ENCODE peak calls at places on chromosomes 4 and X, in ten cellular contexts. One of them, this sample, is unnamed.

GRCh38 chr4:55023030-55023429 is 102.4 kb downstream of the KDR start:
- DNase-seq in mammary epithelial cell: no peak
- DNase-seq in esophagus squamous epithelium: no peak
- DNase-seq in psoas muscle: no peak
- DNase-seq in astrocyte of the spinal cord: no peak
- DNase-seq in cardiac muscle cell: no peak
- DNase-seq in fibroblast of pulmonary artery: no peak
- DNase-seq in pancreas: no peak
- DNase-seq in right atrium auricular region: no peak
- DNase-seq in upper lobe of right lung: no peak
- DNase-seq in this sample: no peak

GRCh38 chrX:56745019-56745418 is 16.0 kb downstream of the NBDY start:
- DNase-seq in upper lobe of right lung: no peak
- DNase-seq in fibroblast of pulmonary artery: peak; percentile 74
- DNase-seq in psoas muscle: no peak
- DNase-seq in esophagus squamous epithelium: no peak
- DNase-seq in right atrium auricular region: no peak
- DNase-seq in mammary epithelial cell: peak; percentile 76
- DNase-seq in cardiac muscle cell: no peak
- DNase-seq in astrocyte of the spinal cord: peak; percentile 65
- DNase-seq in pancreas: no peak
- DNase-seq in this sample: peak; percentile 42

GRCh38 chr4:165668694-165669093 is 204.3 kb upstream of the TLL1 start:
- DNase-seq in pancreas: no peak
- DNase-seq in fibroblast of pulmonary artery: peak; percentile 71
- DNase-seq in upper lobe of right lung: no peak
- DNase-seq in esophagus squamous epithelium: no peak
- DNase-seq in cardiac muscle cell: no peak
- DNase-seq in mammary epithelial cell: peak; percentile 14
- DNase-seq in psoas muscle: no peak
- DNase-seq in astrocyte of the spinal cord: peak; percentile 10
- DNase-seq in right atrium auricular region: no peak
- DNase-seq in this sample: no peak

GRCh38 chr4:72919937-72920336 is 149.6 kb downstream of the COX18 start:
- DNase-seq in cardiac muscle cell: no peak
- DNase-seq in mammary epithelial cell: no peak
- DNase-seq in upper lobe of right lung: no peak
- DNase-seq in fibroblast of pulmonary artery: peak; percentile 15
- DNase-seq in pancreas: no peak
- DNase-seq in astrocyte of the spinal cord: no peak
- DNase-seq in psoas muscle: no peak
- DNase-seq in right atrium auricular region: no peak
- DNase-seq in esophagus squamous epithelium: no peak
- DNase-seq in this sample: no peak

GRCh38 chr4:110005461-110006056 is 92.9 kb downstream of the EGF start:
- DNase-seq in pancreas: no peak
- DNase-seq in fibroblast of pulmonary artery: peak; percentile 87
- DNase-seq in right atrium auricular region: no peak
- DNase-seq in esophagus squamous epithelium: no peak
- DNase-seq in upper lobe of right lung: no peak
- DNase-seq in cardiac muscle cell: peak; percentile 82
- DNase-seq in mammary epithelial cell: peak; percentile 72
- DNase-seq in astrocyte of the spinal cord: peak; percentile 67
- DNase-seq in psoas muscle: no peak
- DNase-seq in this sample: peak; percentile 54

GRCh38 chr4:76363556-76364290 is 57.2 kb downstream of the STBD1 start:
- DNase-seq in upper lobe of right lung: no peak
- DNase-seq in fibroblast of pulmonary artery: no peak
- DNase-seq in cardiac muscle cell: no peak
- DNase-seq in psoas muscle: no peak
- DNase-seq in mammary epithelial cell: no peak
- DNase-seq in pancreas: no peak
- DNase-seq in esophagus squamous epithelium: no peak
- DNase-seq in right atrium auricular region: no peak
- DNase-seq in astrocyte of the spinal cord: peak; percentile 6
- DNase-seq in this sample: no peak

GRCh38 chr4:70721747-70722146 is at the start of gene RUFY3:
- DNase-seq in fibroblast of pulmonary artery: peak; percentile 94
- DNase-seq in astrocyte of the spinal cord: peak; percentile 94
- DNase-seq in esophagus squamous epithelium: no peak
- DNase-seq in right atrium auricular region: no peak
- DNase-seq in mammary epithelial cell: no peak
- DNase-seq in psoas muscle: peak; percentile 26
- DNase-seq in upper lobe of right lung: no peak
- DNase-seq in cardiac muscle cell: no peak
- DNase-seq in pancreas: no peak
- DNase-seq in this sample: peak; percentile 78

GRCh38 chrX:3215249-3215648 is 131.2 kb downstream of the MXRA5 start:
- DNase-seq in pancreas: no peak
- DNase-seq in esophagus squamous epithelium: no peak
- DNase-seq in fibroblast of pulmonary artery: no peak
- DNase-seq in mammary epithelial cell: no peak
- DNase-seq in upper lobe of right lung: no peak
- DNase-seq in psoas muscle: no peak
- DNase-seq in astrocyte of the spinal cord: no peak
- DNase-seq in right atrium auricular region: no peak
- DNase-seq in cardiac muscle cell: no peak
- DNase-seq in this sample: no peak

GRCh38 chrX:114611018-114611619 is 27.2 kb downstream of the HTR2C start:
- DNase-seq in esophagus squamous epithelium: no peak
- DNase-seq in mammary epithelial cell: peak; percentile 17
- DNase-seq in pancreas: peak; percentile 15
- DNase-seq in cardiac muscle cell: peak; percentile 76
- DNase-seq in fibroblast of pulmonary artery: peak; percentile 60
- DNase-seq in astrocyte of the spinal cord: peak; percentile 44
- DNase-seq in right atrium auricular region: no peak
- DNase-seq in psoas muscle: no peak
- DNase-seq in upper lobe of right lung: no peak
- DNase-seq in this sample: peak; percentile 14

GRCh38 chr4:5389756-5390155 is 318.6 kb downstream of the EVC2 start:
- DNase-seq in astrocyte of the spinal cord: no peak
- DNase-seq in fibroblast of pulmonary artery: no peak
- DNase-seq in esophagus squamous epithelium: no peak
- DNase-seq in upper lobe of right lung: no peak
- DNase-seq in psoas muscle: no peak
- DNase-seq in mammary epithelial cell: no peak
- DNase-seq in pancreas: no peak
- DNase-seq in right atrium auricular region: no peak
- DNase-seq in cardiac muscle cell: no peak
- DNase-seq in this sample: no peak

GRCh38 chrX:103017542-103017941 is 46.4 kb downstream of the BEX1 start:
- DNase-seq in pancreas: no peak
- DNase-seq in astrocyte of the spinal cord: no peak
- DNase-seq in mammary epithelial cell: no peak
- DNase-seq in esophagus squamous epithelium: no peak
- DNase-seq in right atrium auricular region: no peak
- DNase-seq in upper lobe of right lung: no peak
- DNase-seq in psoas muscle: no peak
- DNase-seq in fibroblast of pulmonary artery: no peak
- DNase-seq in cardiac muscle cell: peak; percentile 0
- DNase-seq in this sample: no peak

DNA sequence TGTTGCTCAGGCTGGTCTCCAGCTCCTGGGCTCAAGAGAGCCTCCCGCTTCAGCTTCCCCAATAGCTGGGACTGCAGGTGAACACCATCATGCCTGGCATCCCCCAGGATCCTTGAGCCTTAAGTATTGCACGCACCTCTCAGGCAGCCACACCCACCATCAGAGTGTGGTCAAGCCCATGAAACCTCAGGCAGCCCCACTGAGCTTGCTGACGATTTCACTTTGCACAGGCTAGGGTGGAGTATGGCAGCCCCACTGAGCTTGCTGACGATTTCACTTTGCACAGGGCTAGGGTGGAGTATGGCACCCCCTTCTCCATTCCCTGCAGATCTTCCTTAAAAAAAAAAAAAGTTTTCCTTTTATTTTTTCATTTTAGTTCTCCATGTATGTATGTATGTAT is 57.2 kb downstream of the RHOXF2B start:
- DNase-seq in cardiac muscle cell: no peak
- DNase-seq in esophagus squamous epithelium: no peak
- DNase-seq in mammary epithelial cell: no peak
- DNase-seq in fibroblast of pulmonary artery: no peak
- DNase-seq in astrocyte of the spinal cord: no peak
- DNase-seq in pancreas: no peak
- DNase-seq in right atrium auricular region: no peak
- DNase-seq in psoas muscle: no peak
- DNase-seq in upper lobe of right lung: no peak
- DNase-seq in this sample: no peak
- H3K4me3 ChIP-seq in cardiac muscle cell: no peak overlapping the region
- H3K4me3 ChIP-seq in esophagus squamous epithelium: no peak overlapping the region
- H3K4me3 ChIP-seq in mammary epithelial cell: no peak overlapping the region
- H3K4me3 ChIP-seq in fibroblast of pulmonary artery: no peak overlapping the region
- H3K4me3 ChIP-seq in astrocyte of the spinal cord: no peak overlapping the region
- H3K4me3 ChIP-seq in pancreas: no peak overlapping the region
- H3K4me3 ChIP-seq in right atrium auricular region: no peak overlapping the region
- H3K4me3 ChIP-seq in psoas muscle: no peak overlapping the region
- H3K4me3 ChIP-seq in upper lobe of right lung: no peak overlapping the region
- H3K4me3 ChIP-seq in this sample: no peak overlapping the region

GRCh38 chr4:7121861-7122653 is 54.2 kb upstream of the GRPEL1 start:
- DNase-seq in pancreas: no peak
- DNase-seq in psoas muscle: no peak
- DNase-seq in right atrium auricular region: no peak
- DNase-seq in astrocyte of the spinal cord: no peak
- DNase-seq in mammary epithelial cell: no peak
- DNase-seq in fibroblast of pulmonary artery: no peak
- DNase-seq in esophagus squamous epithelium: no peak
- DNase-seq in cardiac muscle cell: no peak
- DNase-seq in upper lobe of right lung: no peak
- DNase-seq in this sample: no peak

GRCh38 chr4:7127591-7127990 is 59.7 kb upstream of the GRPEL1 start:
- DNase-seq in upper lobe of right lung: no peak
- DNase-seq in pancreas: no peak
- DNase-seq in mammary epithelial cell: no peak
- DNase-seq in right atrium auricular region: no peak
- DNase-seq in cardiac muscle cell: no peak
- DNase-seq in esophagus squamous epithelium: no peak
- DNase-seq in fibroblast of pulmonary artery: no peak
- DNase-seq in psoas muscle: no peak
- DNase-seq in astrocyte of the spinal cord: no peak
- DNase-seq in this sample: no peak

GRCh38 chr4:7121174-7121573 is 53.3 kb upstream of the GRPEL1 start:
- DNase-seq in cardiac muscle cell: no peak
- DNase-seq in fibroblast of pulmonary artery: no peak
- DNase-seq in psoas muscle: peak; percentile 43
- DNase-seq in pancreas: no peak
- DNase-seq in right atrium auricular region: no peak
- DNase-seq in esophagus squamous epithelium: no peak
- DNase-seq in mammary epithelial cell: no peak
- DNase-seq in astrocyte of the spinal cord: no peak
- DNase-seq in upper lobe of right lung: no peak
- DNase-seq in this sample: no peak

GRCh38 chr4:7128234-7128633 is 60.4 kb upstream of the GRPEL1 start:
- DNase-seq in pancreas: no peak
- DNase-seq in fibroblast of pulmonary artery: no peak
- DNase-seq in right atrium auricular region: no peak
- DNase-seq in cardiac muscle cell: no peak
- DNase-seq in psoas muscle: no peak
- DNase-seq in astrocyte of the spinal cord: no peak
- DNase-seq in esophagus squamous epithelium: no peak
- DNase-seq in mammary epithelial cell: no peak
- DNase-seq in upper lobe of right lung: no peak
- DNase-seq in this sample: no peak

GRCh38 chr4:7124643-7125442 is 57.0 kb upstream of the GRPEL1 start:
- DNase-seq in upper lobe of right lung: no peak
- DNase-seq in esophagus squamous epithelium: no peak
- DNase-seq in fibroblast of pulmonary artery: peak; percentile 84
- DNase-seq in astrocyte of the spinal cord: peak; percentile 91
- DNase-seq in pancreas: no peak
- DNase-seq in psoas muscle: peak; percentile 65
- DNase-seq in cardiac muscle cell: no peak
- DNase-seq in mammary epithelial cell: peak; percentile 23
- DNase-seq in right atrium auricular region: peak; percentile 81
- DNase-seq in this sample: peak; percentile 35
- TF ChIP-seq CTCF in upper lobe of right lung: no peak
- TF ChIP-seq CTCF in esophagus squamous epithelium: no peak
- TF ChIP-seq CTCF in fibroblast of pulmonary artery: no peak
- TF ChIP-seq CTCF in astrocyte of the spinal cord: peak; percentile 6
- TF ChIP-seq CTCF in pancreas: no peak
- TF ChIP-seq CTCF in psoas muscle: no peak
- TF ChIP-seq CTCF in cardiac muscle cell: no peak
- TF ChIP-seq CTCF in mammary epithelial cell: peak; percentile 3
- TF ChIP-seq CTCF in right atrium auricular region: no peak
- TF ChIP-seq CTCF in this sample: no peak

GRCh38 chr4:1195109-1195671 is 22.8 kb upstream of the SPON2 start:
- DNase-seq in pancreas: no peak
- DNase-seq in psoas muscle: peak; percentile 22
- DNase-seq in esophagus squamous epithelium: no peak
- DNase-seq in cardiac muscle cell: no peak
- DNase-seq in right atrium auricular region: peak; percentile 57
- DNase-seq in fibroblast of pulmonary artery: no peak
- DNase-seq in astrocyte of the spinal cord: no peak
- DNase-seq in mammary epithelial cell: no peak
- DNase-seq in upper lobe of right lung: peak; percentile 57
- DNase-seq in this sample: no peak

GRCh38 chr4:1193206-1194027 is 21.0 kb upstream of the SPON2 start:
- DNase-seq in astrocyte of the spinal cord: no peak
- DNase-seq in cardiac muscle cell: no peak
- DNase-seq in fibroblast of pulmonary artery: peak; percentile 31
- DNase-seq in esophagus squamous epithelium: no peak
- DNase-seq in pancreas: no peak
- DNase-seq in upper lobe of right lung: peak; percentile 50
- DNase-seq in psoas muscle: peak; percentile 14
- DNase-seq in right atrium auricular region: no peak
- DNase-seq in mammary epithelial cell: no peak
- DNase-seq in this sample: no peak

GRCh38 chr4:1195894-1196401 is 23.6 kb upstream of the SPON2 start:
- DNase-seq in mammary epithelial cell: no peak
- DNase-seq in esophagus squamous epithelium: no peak
- DNase-seq in cardiac muscle cell: no peak
- DNase-seq in astrocyte of the spinal cord: no peak
- DNase-seq in fibroblast of pulmonary artery: no peak
- DNase-seq in right atrium auricular region: peak; percentile 55
- DNase-seq in psoas muscle: peak; percentile 11
- DNase-seq in pancreas: no peak
- DNase-seq in upper lobe of right lung: peak; percentile 51
- DNase-seq in this sample: no peak

GRCh38 chr4:1192493-1193205 is 20.3 kb upstream of the SPON2 start:
- DNase-seq in upper lobe of right lung: peak; percentile 60
- DNase-seq in fibroblast of pulmonary artery: no peak
- DNase-seq in esophagus squamous epithelium: no peak
- DNase-seq in mammary epithelial cell: no peak
- DNase-seq in cardiac muscle cell: no peak
- DNase-seq in pancreas: peak; percentile 54
- DNase-seq in right atrium auricular region: peak; percentile 59
- DNase-seq in psoas muscle: peak; percentile 23
- DNase-seq in astrocyte of the spinal cord: no peak
- DNase-seq in this sample: no peak

GRCh38 chr4:1194028-1194900 is 21.9 kb upstream of the SPON2 start:
- DNase-seq in fibroblast of pulmonary artery: peak; percentile 50
- DNase-seq in psoas muscle: peak; percentile 83
- DNase-seq in pancreas: no peak
- DNase-seq in cardiac muscle cell: no peak
- DNase-seq in right atrium auricular region: peak; percentile 77
- DNase-seq in esophagus squamous epithelium: no peak
- DNase-seq in astrocyte of the spinal cord: peak; percentile 53
- DNase-seq in upper lobe of right lung: peak; percentile 70
- DNase-seq in mammary epithelial cell: no peak
- DNase-seq in this sample: no peak
- H3K4me3 ChIP-seq in fibroblast of pulmonary artery: no peak overlapping the region
- H3K4me3 ChIP-seq in psoas muscle: peak overlapping the region; percentile 64
- H3K4me3 ChIP-seq in pancreas: no peak overlapping the region
- H3K4me3 ChIP-seq in cardiac muscle cell: no peak overlapping the region
- H3K4me3 ChIP-seq in right atrium auricular region: no peak overlapping the region
- H3K4me3 ChIP-seq in esophagus squamous epithelium: no peak overlapping the region
- H3K4me3 ChIP-seq in astrocyte of the spinal cord: no peak overlapping the region
- H3K4me3 ChIP-seq in upper lobe of right lung: no peak overlapping the region
- H3K4me3 ChIP-seq in mammary epithelial cell: no peak overlapping the region
- H3K4me3 ChIP-seq in this sample: peak overlapping the region; percentile 3

GRCh38 chr4:138938371-138938699 is 77.2 kb upstream of the NOCT start:
- DNase-seq in upper lobe of right lung: no peak
- DNase-seq in pancreas: no peak
- DNase-seq in esophagus squamous epithelium: no peak
- DNase-seq in astrocyte of the spinal cord: peak; percentile 55
- DNase-seq in mammary epithelial cell: peak; percentile 48
- DNase-seq in cardiac muscle cell: peak; percentile 53
- DNase-seq in fibroblast of pulmonary artery: peak; percentile 74
- DNase-seq in right atrium auricular region: no peak
- DNase-seq in psoas muscle: no peak
- DNase-seq in this sample: peak; percentile 33
- TF ChIP-seq CTCF in upper lobe of right lung: peak; percentile 54
- TF ChIP-seq CTCF in pancreas: peak; percentile 20
- TF ChIP-seq CTCF in esophagus squamous epithelium: peak; percentile 44
- TF ChIP-seq CTCF in astrocyte of the spinal cord: peak; percentile 42
- TF ChIP-seq CTCF in mammary epithelial cell: peak; percentile 60
- TF ChIP-seq CTCF in cardiac muscle cell: peak; percentile 45
- TF ChIP-seq CTCF in fibroblast of pulmonary artery: peak; percentile 54
- TF ChIP-seq CTCF in right atrium auricular region: peak; percentile 31
- TF ChIP-seq CTCF in psoas muscle: peak; percentile 53
- TF ChIP-seq CTCF in this sample: peak; percentile 29